ENCODE peak calls at places on chromosomes 1 and 21, in six cellular contexts. O, U, G, V, W and T are unnamed samples.

GRCh38 chr1:232591344-232591743 is 38.6 kb downstream of the SIPA1L2 start:
- DNase-seq in G (no peak), U (no peak), O (no peak), W (no peak), V (no peak), T (no peak)

GRCh38 chr1:5906966-5907365 is 85.3 kb downstream of the NPHP4 start:
- DNase-seq in U (no peak), W (no peak), O (no peak), G (no peak), V (no peak), T (no peak)

GRCh38 chr1:236156512-236157208 is 14.3 kb downstream of the GPR137B start:
- DNase-seq in W (peak), U (peak), V (no peak), O (no peak), G (no peak), T (no peak)

GRCh38 chr1:109298666-109299086 is 8.1 kb downstream of the MYBPHL start:
- DNase-seq in W (no peak), U (peak), O (peak), V (no peak), G (no peak), T (peak)

GRCh38 chr1:230163205-230163604 is 96.2 kb downstream of the GALNT2 start:
- DNase-seq in W (no peak), G (no peak), U (no peak), O (no peak), V (no peak), T (no peak)

GRCh38 chr1:8200317-8201115 is 117.4 kb upstream of the SLC45A1 start:
- DNase-seq in W (no peak), U (no peak), O (no peak), V (no peak), G (no peak), T (no peak)

GRCh38 chr1:244289976-244290375 is 161.7 kb downstream of the ADSS2 start:
- DNase-seq in G (no peak), O (no peak), V (no peak), W (no peak), U (no peak), T (no peak)

GRCh38 chr1:52072291-52072690 is 16.2 kb downstream of the BTF3L4 start:
- DNase-seq in W (no peak), V (no peak), G (no peak), U (no peak), O (no peak), T (no peak)

GRCh38 chr1:44294588-44295007 is 60.5 kb downstream of the ERI3 start:
- DNase-seq in V (no peak), O (peak), U (no peak), W (no peak), G (no peak), T (no peak)

GRCh38 chr1:204520834-204521709 is 4.9 kb downstream of the MDM4 start:
- DNase-seq in W (no peak), V (no peak), O (no peak), U (peak), G (no peak), T (no peak)

GRCh38 chr1:168342572-168343280 is 62.0 kb downstream of the TBX19 start:
- DNase-seq in G (peak), V (peak), U (peak), W (peak), O (peak), T (peak)

GRCh38 chr1:247332901-247333361 is 1.3 kb upstream of the ZNF496 start:
- DNase-seq in G (no peak), W (no peak), V (no peak), U (no peak), O (peak), T (peak)

GRCh38 chr1:205351984-205352713 is 4.6 kb downstream of the KLHDC8A start:
- DNase-seq in W (no peak), G (no peak), O (no peak), U (no peak), V (no peak), T (no peak)

GRCh38 chr1:110153407-110153950 is 3.2 kb downstream of the SLC6A17 start:
- DNase-seq in U (no peak), W (no peak), O (no peak), V (no peak), G (no peak), T (no peak)

GRCh38 chr1:225770586-225771248 is 6.9 kb upstream of the SRP9 start:
- DNase-seq in O (no peak), G (peak), V (no peak), U (no peak), W (no peak), T (no peak)

GRCh38 chr21:26756491-26757159 is 88.6 kb downstream of the ADAMTS1 start:
- DNase-seq in V (no peak), W (no peak), O (no peak), U (no peak), G (no peak), T (no peak)

GRCh38 chr1:9426291-9426711 is 113.0 kb upstream of the SLC25A33 start:
- DNase-seq in O (no peak), V (peak), G (no peak), W (peak), U (peak), T (no peak)